ENCODE peak calls at places on chromosomes 7 and 10, in four cellular contexts. F, X, D and V are unnamed samples.

GRCh38 chr10:111600772-111601171 is 523.9 kb downstream of the ADRA2A start:
- DNase-seq in D (no peak), F (no peak), X (no peak), V (no peak)

GRCh38 chr10:104099941-104100340 is 14.3 kb upstream of the COL17A1 start:
- DNase-seq in F (no peak), X (no peak), D (no peak), V (no peak)

GRCh38 chr7:27154369-27154768 is 2.0 kb upstream of the HOXA3 start:
- DNase-seq in D (no peak), X (no peak), F (no peak), V (no peak)

GRCh38 chr10:43192824-43193223 is 54.6 kb downstream of the CSGALNACT2 start:
- DNase-seq in F (no peak), D (peak), X (no peak), V (no peak)

GRCh38 chr7:72453436-72453835 is 41.3 kb upstream of the CALN1 start:
- DNase-seq in X (no peak), D (no peak), F (no peak), V (no peak)

GRCh38 chr7:136997735-136998134 is 129.3 kb downstream of the CHRM2 start:
- DNase-seq in X (no peak), D (no peak), F (no peak), V (no peak)

GRCh38 chr7:137715546-137715945 is 131.2 kb downstream of the DGKI start:
- DNase-seq in F (no peak), D (peak), X (no peak), V (no peak)

GRCh38 chr7:107467972-107468371 is 1.9 kb upstream of the GPR22 start:
- DNase-seq in X (no peak), D (no peak), F (no peak), V (no peak)

GRCh38 chr10:59885430-59886134 is 20.8 kb downstream of the CCDC6 start:
- DNase-seq in X (no peak), D (no peak), F (no peak), V (no peak)

GRCh38 chr7:137445268-137445667 is 101.7 kb upstream of the PTN start:
- DNase-seq in X (no peak), F (no peak), D (no peak), V (no peak)